ENCODE peak calls at places on chromosomes 7 and 10, in four cellular contexts. One of them, this sample, is unnamed.

GRCh38 chr7:80147543-80148376 is 13.1 kb downstream of the GNAI1 start:
- DNase-seq in activated effector memory CD4-positive, alpha-beta T cell treated with Interleukin-2 at 50 U/mL for 16 hours: no peak
- DNase-seq in NCI-H1105: no peak
- DNase-seq in DMS53: no peak
- DNase-seq in this sample: no peak

GRCh38 chr10:89793649-89794254 is 92.4 kb downstream of the KIF20B start:
- DNase-seq in activated effector memory CD4-positive, alpha-beta T cell treated with Interleukin-2 at 50 U/mL for 16 hours: no peak
- DNase-seq in NCI-H1105: no peak
- DNase-seq in DMS53: peak
- DNase-seq in this sample: peak

GRCh38 chr7:137508437-137509175 is 165.1 kb upstream of the PTN start:
- DNase-seq in activated effector memory CD4-positive, alpha-beta T cell treated with Interleukin-2 at 50 U/mL for 16 hours: no peak
- DNase-seq in NCI-H1105: no peak
- DNase-seq in DMS53: no peak
- DNase-seq in this sample: no peak

GRCh38 chr7:120079704-120080103 is 193.3 kb upstream of the KCND2 start:
- DNase-seq in DMS53: no peak
- DNase-seq in activated effector memory CD4-positive, alpha-beta T cell treated with Interleukin-2 at 50 U/mL for 16 hours: no peak
- DNase-seq in NCI-H1105: no peak
- DNase-seq in this sample: no peak

GRCh38 chr7:70647801-70648491 is 484.0 kb upstream of the GALNT17 start:
- DNase-seq in DMS53: no peak
- DNase-seq in NCI-H1105: no peak
- DNase-seq in activated effector memory CD4-positive, alpha-beta T cell treated with Interleukin-2 at 50 U/mL for 16 hours: peak
- DNase-seq in this sample: no peak

GRCh38 chr10:132632851-132633684 is 95.5 kb downstream of the INPP5A start:
- DNase-seq in DMS53: no peak
- DNase-seq in activated effector memory CD4-positive, alpha-beta T cell treated with Interleukin-2 at 50 U/mL for 16 hours: no peak
- DNase-seq in NCI-H1105: no peak
- DNase-seq in this sample: no peak

GRCh38 chr10:30984563-30985328 is 46.9 kb downstream of the ZNF438 start:
- DNase-seq in activated effector memory CD4-positive, alpha-beta T cell treated with Interleukin-2 at 50 U/mL for 16 hours: no peak
- DNase-seq in NCI-H1105: no peak
- DNase-seq in DMS53: no peak
- DNase-seq in this sample: no peak

GRCh38 chr7:50229964-50230363 is 74.6 kb upstream of the IKZF1 start:
- DNase-seq in NCI-H1105: no peak
- DNase-seq in DMS53: peak
- DNase-seq in activated effector memory CD4-positive, alpha-beta T cell treated with Interleukin-2 at 50 U/mL for 16 hours: no peak
- DNase-seq in this sample: peak

GRCh38 chr10:78170026-78170475 is 136.4 kb downstream of the RPS24 start:
- DNase-seq in NCI-H1105: no peak
- DNase-seq in activated effector memory CD4-positive, alpha-beta T cell treated with Interleukin-2 at 50 U/mL for 16 hours: no peak
- DNase-seq in DMS53: peak
- DNase-seq in this sample: no peak